ENCODE peak calls at places on chromosomes 2 and 18, in seven cellular contexts. One of them, this sample, is unnamed.
A peak's percentile ranks its signal among the peaks of the same experiment; 100 is the strongest.

GRCh38 chr2:100941646-100942240 is 60.3 kb upstream of the RPL31 start:
- DNase-seq in foreskin fibroblast: no peak
- DNase-seq in GM13976: no peak
- DNase-seq in RWPE1: no peak
- DNase-seq in GM10248: no peak
- DNase-seq in choroid plexus epithelial cell: peak; percentile 36
- DNase-seq in MCF 10A: peak; percentile 4
- DNase-seq in this sample: no peak

GRCh38 chr2:189304360-189304759 is 124.8 kb upstream of the COL5A2 start:
- DNase-seq in GM13976: no peak
- DNase-seq in RWPE1: no peak
- DNase-seq in MCF 10A: no peak
- DNase-seq in GM10248: no peak
- DNase-seq in choroid plexus epithelial cell: no peak
- DNase-seq in foreskin fibroblast: no peak
- DNase-seq in this sample: no peak

GRCh38 chr2:155733091-155733870 is 599.2 kb downstream of the NR4A2 start:
- DNase-seq in GM13976: no peak
- DNase-seq in GM10248: no peak
- DNase-seq in choroid plexus epithelial cell: no peak
- DNase-seq in foreskin fibroblast: no peak
- DNase-seq in MCF 10A: peak; percentile 2
- DNase-seq in RWPE1: no peak
- DNase-seq in this sample: no peak

GRCh38 chr2:149329470-149330126 is 789 bp upstream of the LYPD6 start:
- DNase-seq in foreskin fibroblast: peak; percentile 42
- DNase-seq in choroid plexus epithelial cell: peak; percentile 15
- DNase-seq in GM13976: peak; percentile 47
- DNase-seq in RWPE1: peak; percentile 76
- DNase-seq in MCF 10A: peak; percentile 68
- DNase-seq in GM10248: peak; percentile 22
- DNase-seq in this sample: peak; percentile 41

GRCh38 chr2:168849610-168850009 is 40.6 kb downstream of the SPC25 start:
- DNase-seq in MCF 10A: peak; percentile 18
- DNase-seq in GM13976: no peak
- DNase-seq in RWPE1: no peak
- DNase-seq in choroid plexus epithelial cell: peak; percentile 89
- DNase-seq in GM10248: no peak
- DNase-seq in foreskin fibroblast: no peak
- DNase-seq in this sample: peak; percentile 28

GRCh38 chr2:177797808-177798207 is 274.8 kb downstream of the PDE11A start:
- DNase-seq in RWPE1: no peak
- DNase-seq in GM13976: no peak
- DNase-seq in foreskin fibroblast: no peak
- DNase-seq in GM10248: no peak
- DNase-seq in MCF 10A: no peak
- DNase-seq in choroid plexus epithelial cell: no peak
- DNase-seq in this sample: no peak

GRCh38 chr2:231050018-231050901 is 6.4 kb upstream of the PSMD1 start:
- DNase-seq in foreskin fibroblast: no peak
- DNase-seq in GM13976: no peak
- DNase-seq in GM10248: no peak
- DNase-seq in RWPE1: no peak
- DNase-seq in MCF 10A: no peak
- DNase-seq in choroid plexus epithelial cell: no peak
- DNase-seq in this sample: no peak

GRCh38 chr2:47255794-47256193 is 100.7 kb upstream of the STPG4 start:
- DNase-seq in MCF 10A: no peak
- DNase-seq in GM10248: no peak
- DNase-seq in foreskin fibroblast: no peak
- DNase-seq in RWPE1: no peak
- DNase-seq in GM13976: no peak
- DNase-seq in choroid plexus epithelial cell: no peak
- DNase-seq in this sample: no peak

GRCh38 chr18:7684966-7685365 is 117.8 kb downstream of the PTPRM start:
- DNase-seq in RWPE1: peak; percentile 18
- DNase-seq in GM10248: no peak
- DNase-seq in GM13976: no peak
- DNase-seq in choroid plexus epithelial cell: peak; percentile 31
- DNase-seq in foreskin fibroblast: no peak
- DNase-seq in MCF 10A: no peak
- DNase-seq in this sample: no peak

GRCh38 chr2:65057391-65058052 is 1.3 kb downstream of the CEP68 start:
- DNase-seq in choroid plexus epithelial cell: peak; percentile 56
- DNase-seq in RWPE1: no peak
- DNase-seq in foreskin fibroblast: no peak
- DNase-seq in GM13976: peak; percentile 71
- DNase-seq in MCF 10A: peak; percentile 66
- DNase-seq in GM10248: peak; percentile 68
- DNase-seq in this sample: peak; percentile 82

GRCh38 chr18:3579701-3580100 is 129.7 kb downstream of the TGIF1 start:
- DNase-seq in GM10248: no peak
- DNase-seq in MCF 10A: no peak
- DNase-seq in foreskin fibroblast: peak; percentile 95
- DNase-seq in GM13976: no peak
- DNase-seq in choroid plexus epithelial cell: peak; percentile 97
- DNase-seq in RWPE1: no peak
- DNase-seq in this sample: no peak

GRCh38 chr18:8786766-8787670 is 81.7 kb downstream of the MTCL1 start:
- DNase-seq in foreskin fibroblast: no peak
- DNase-seq in RWPE1: peak; percentile 61
- DNase-seq in GM13976: no peak
- DNase-seq in GM10248: no peak
- DNase-seq in MCF 10A: no peak
- DNase-seq in choroid plexus epithelial cell: no peak
- DNase-seq in this sample: no peak

GRCh38 chr2:191691898-191692297 is 14.0 kb downstream of the NABP1 start:
- DNase-seq in foreskin fibroblast: no peak
- DNase-seq in MCF 10A: no peak
- DNase-seq in choroid plexus epithelial cell: peak; percentile 62
- DNase-seq in GM10248: no peak
- DNase-seq in GM13976: no peak
- DNase-seq in RWPE1: no peak
- DNase-seq in this sample: no peak

GRCh38 chr2:56898986-56899385 is 715.2 kb downstream of the CCDC85A start:
- DNase-seq in GM10248: no peak
- DNase-seq in MCF 10A: no peak
- DNase-seq in choroid plexus epithelial cell: no peak
- DNase-seq in foreskin fibroblast: no peak
- DNase-seq in GM13976: no peak
- DNase-seq in RWPE1: no peak
- DNase-seq in this sample: no peak

GRCh38 chr18:45103319-45104070 is 422.8 kb downstream of the SETBP1 start:
- DNase-seq in GM10248: peak; percentile 15
- DNase-seq in choroid plexus epithelial cell: no peak
- DNase-seq in MCF 10A: no peak
- DNase-seq in GM13976: no peak
- DNase-seq in RWPE1: no peak
- DNase-seq in foreskin fibroblast: no peak
- DNase-seq in this sample: peak; percentile 66

GRCh38 chr18:48824231-48824970 is 126.4 kb downstream of the SMAD7 start:
- DNase-seq in RWPE1: no peak
- DNase-seq in GM13976: no peak
- DNase-seq in GM10248: no peak
- DNase-seq in foreskin fibroblast: no peak
- DNase-seq in MCF 10A: no peak
- DNase-seq in choroid plexus epithelial cell: no peak
- DNase-seq in this sample: no peak

GRCh38 chr2:96802281-96802595 is 13.8 kb upstream of the CNNM3 start:
- DNase-seq in MCF 10A: no peak
- DNase-seq in foreskin fibroblast: no peak
- DNase-seq in RWPE1: no peak
- DNase-seq in GM10248: peak; percentile 77
- DNase-seq in GM13976: peak; percentile 83
- DNase-seq in choroid plexus epithelial cell: no peak
- DNase-seq in this sample: peak; percentile 57

GRCh38 chr2:25362564-25363145 is 20.9 kb upstream of the DNMT3A start:
- DNase-seq in RWPE1: no peak
- DNase-seq in foreskin fibroblast: no peak
- DNase-seq in GM10248: peak; percentile 88
- DNase-seq in MCF 10A: no peak
- DNase-seq in GM13976: peak; percentile 89
- DNase-seq in choroid plexus epithelial cell: no peak
- DNase-seq in this sample: peak; percentile 93

GRCh38 chr2:102385522-102385921 is 29.9 kb downstream of the IL18R1 start:
- DNase-seq in GM13976: no peak
- DNase-seq in GM10248: no peak
- DNase-seq in choroid plexus epithelial cell: peak; percentile 15
- DNase-seq in foreskin fibroblast: no peak
- DNase-seq in RWPE1: no peak
- DNase-seq in MCF 10A: peak; percentile 25
- DNase-seq in this sample: no peak

DNA sequence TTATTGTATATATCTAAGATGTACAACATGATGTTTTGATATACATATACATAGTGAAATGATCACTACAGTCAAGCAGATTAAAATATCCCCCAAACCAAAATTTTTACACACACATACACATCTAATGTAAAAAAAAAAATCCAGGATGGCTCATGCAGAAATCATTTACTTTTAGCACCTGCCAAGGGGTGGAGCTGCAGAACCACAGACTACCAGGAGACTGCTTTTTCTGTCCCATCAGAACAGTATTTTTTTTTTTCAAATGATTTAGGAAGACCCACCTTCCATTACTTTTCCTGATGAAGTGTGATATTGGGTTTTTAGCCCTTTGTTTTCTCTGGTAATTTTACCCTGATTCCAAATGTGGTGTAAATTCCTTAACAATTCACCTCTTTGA is 61.9 kb downstream of the AQP4 start:
- DNase-seq in foreskin fibroblast: no peak
- DNase-seq in MCF 10A: peak; percentile 20
- DNase-seq in GM13976: no peak
- DNase-seq in RWPE1: no peak
- DNase-seq in choroid plexus epithelial cell: no peak
- DNase-seq in GM10248: no peak
- DNase-seq in this sample: no peak
- TF ChIP-seq CTCF in foreskin fibroblast: no peak
- TF ChIP-seq CTCF in MCF 10A: no peak
- TF ChIP-seq CTCF in GM13976: no peak
- TF ChIP-seq CTCF in RWPE1: no peak
- TF ChIP-seq CTCF in choroid plexus epithelial cell: no peak
- TF ChIP-seq CTCF in GM10248: peak; percentile 23
- TF ChIP-seq CTCF in this sample: no peak

GRCh38 chr18:14978962-14979535 is 231.1 kb downstream of the ANKRD30B start:
- DNase-seq in foreskin fibroblast: no peak
- DNase-seq in choroid plexus epithelial cell: peak; percentile 14
- DNase-seq in MCF 10A: peak; percentile 81
- DNase-seq in GM10248: no peak
- DNase-seq in RWPE1: no peak
- DNase-seq in GM13976: no peak
- DNase-seq in this sample: no peak
- TF ChIP-seq CTCF in foreskin fibroblast: no peak
- TF ChIP-seq CTCF in choroid plexus epithelial cell: peak; percentile 22
- TF ChIP-seq CTCF in MCF 10A: peak; percentile 52
- TF ChIP-seq CTCF in GM10248: no peak
- TF ChIP-seq CTCF in RWPE1: peak; percentile 15
- TF ChIP-seq CTCF in GM13976: no peak
- TF ChIP-seq CTCF in this sample: no peak

GRCh38 chr2:197309369-197310231 is 980 bp downstream of the ANKRD44 start:
- DNase-seq in choroid plexus epithelial cell: no peak
- DNase-seq in GM13976: peak; percentile 41
- DNase-seq in GM10248: no peak
- DNase-seq in MCF 10A: no peak
- DNase-seq in foreskin fibroblast: no peak
- DNase-seq in RWPE1: no peak
- DNase-seq in this sample: peak; percentile 59

GRCh38 chr2:197311521-197312033 is 997 bp upstream of the ANKRD44 start:
- DNase-seq in choroid plexus epithelial cell: peak; percentile 24
- DNase-seq in RWPE1: no peak
- DNase-seq in foreskin fibroblast: no peak
- DNase-seq in MCF 10A: no peak
- DNase-seq in GM13976: no peak
- DNase-seq in GM10248: no peak
- DNase-seq in this sample: no peak

GRCh38 chr2:197308635-197309368 is 1.8 kb downstream of the ANKRD44 start:
- DNase-seq in GM10248: no peak
- DNase-seq in MCF 10A: no peak
- DNase-seq in RWPE1: no peak
- DNase-seq in GM13976: no peak
- DNase-seq in foreskin fibroblast: no peak
- DNase-seq in choroid plexus epithelial cell: no peak
- DNase-seq in this sample: no peak

GRCh38 chr2:197310940-197311485 is 433 bp upstream of the ANKRD44 start:
- DNase-seq in foreskin fibroblast: no peak
- DNase-seq in MCF 10A: no peak
- DNase-seq in RWPE1: no peak
- DNase-seq in choroid plexus epithelial cell: no peak
- DNase-seq in GM13976: no peak
- DNase-seq in GM10248: no peak
- DNase-seq in this sample: no peak

GRCh38 chr2:197310271-197310939 is at the start of gene ANKRD44:
- DNase-seq in RWPE1: peak; percentile 87
- DNase-seq in GM10248: peak; percentile 88
- DNase-seq in MCF 10A: peak; percentile 79
- DNase-seq in GM13976: peak; percentile 90
- DNase-seq in choroid plexus epithelial cell: peak; percentile 79
- DNase-seq in foreskin fibroblast: peak; percentile 78
- DNase-seq in this sample: peak; percentile 93
- TF ChIP-seq CTCF in RWPE1: peak; percentile 79
- TF ChIP-seq CTCF in GM10248: peak; percentile 77
- TF ChIP-seq CTCF in MCF 10A: peak; percentile 23
- TF ChIP-seq CTCF in GM13976: peak; percentile 82
- TF ChIP-seq CTCF in choroid plexus epithelial cell: peak; percentile 1
- TF ChIP-seq CTCF in foreskin fibroblast: no peak
- TF ChIP-seq CTCF in this sample: peak; percentile 40

GRCh38 chr18:50338676-50339075 is 36.2 kb upstream of the SKA1 start:
- DNase-seq in MCF 10A: no peak
- DNase-seq in GM13976: no peak
- DNase-seq in RWPE1: no peak
- DNase-seq in choroid plexus epithelial cell: no peak
- DNase-seq in GM10248: no peak
- DNase-seq in foreskin fibroblast: no peak
- DNase-seq in this sample: no peak

GRCh38 chr18:50338122-50338521 is 36.7 kb upstream of the SKA1 start:
- DNase-seq in MCF 10A: no peak
- DNase-seq in GM13976: no peak
- DNase-seq in RWPE1: no peak
- DNase-seq in choroid plexus epithelial cell: no peak
- DNase-seq in GM10248: no peak
- DNase-seq in foreskin fibroblast: no peak
- DNase-seq in this sample: no peak

GRCh38 chr18:50334546-50335152 is 40.2 kb upstream of the SKA1 start:
- DNase-seq in choroid plexus epithelial cell: no peak
- DNase-seq in GM10248: no peak
- DNase-seq in GM13976: no peak
- DNase-seq in RWPE1: no peak
- DNase-seq in MCF 10A: no peak
- DNase-seq in foreskin fibroblast: no peak
- DNase-seq in this sample: peak; percentile 68

GRCh38 chr18:50341443-50341842 is 33.4 kb upstream of the SKA1 start:
- DNase-seq in GM10248: no peak
- DNase-seq in GM13976: no peak
- DNase-seq in choroid plexus epithelial cell: no peak
- DNase-seq in RWPE1: no peak
- DNase-seq in MCF 10A: no peak
- DNase-seq in foreskin fibroblast: no peak
- DNase-seq in this sample: no peak

DNA sequence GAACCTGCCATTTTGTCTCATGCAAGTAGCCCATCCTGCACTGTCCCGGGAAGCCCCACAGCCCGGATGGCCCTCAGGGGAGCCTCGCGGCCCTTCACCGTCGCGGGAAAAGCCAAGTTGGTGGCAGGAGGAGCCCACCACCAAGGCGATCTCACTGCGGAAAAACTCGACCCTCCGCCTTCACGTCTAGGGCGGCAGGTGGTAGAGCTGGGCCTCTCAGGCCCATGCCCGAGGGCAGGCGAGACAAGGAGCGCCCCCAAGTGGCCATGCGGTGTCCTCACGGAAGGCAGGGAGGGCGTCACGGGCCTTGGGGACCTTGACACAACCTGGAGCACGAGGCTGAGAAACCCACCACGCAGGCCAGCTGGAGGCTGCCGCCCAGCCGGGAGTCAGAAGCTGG is 34.8 kb upstream of the SKA1 start:
- DNase-seq in MCF 10A: no peak
- DNase-seq in choroid plexus epithelial cell: no peak
- DNase-seq in RWPE1: no peak
- DNase-seq in foreskin fibroblast: no peak
- DNase-seq in GM10248: no peak
- DNase-seq in GM13976: no peak
- DNase-seq in this sample: no peak
- TF ChIP-seq CTCF in MCF 10A: peak; percentile 25
- TF ChIP-seq CTCF in choroid plexus epithelial cell: no peak
- TF ChIP-seq CTCF in RWPE1: no peak
- TF ChIP-seq CTCF in foreskin fibroblast: no peak
- TF ChIP-seq CTCF in GM10248: no peak
- TF ChIP-seq CTCF in GM13976: no peak
- TF ChIP-seq CTCF in this sample: peak; percentile 20

This sample was measured in GM12865.